ENCODE peak calls at places on chromosomes 1 and 21, in seven cellular contexts. N is GM03348; Y is activated T-helper 1 cell treated with anti-CD3 and anti-CD28 coated beads, Interleukin-12 subunit alpha, Interleukin-12 subunit beta, Interleukin-2, Interleukin-4 antibody, amounts not matched to agents 30 ng/mL and 10 ng/mL and 1 ng/mL, durations not matched to agents 14 hours and 24 hours and 36 hours; W is naive thymus-derived CD8-positive, alpha-beta T cell; P is GM12865; A is HEK293T; T is B cell. U is an unnamed sample.

GRCh38 chr1:206925116-206925736 is 3.5 kb upstream of the FCMR start:
- DNase-seq in T (no peak), P (peak; percentile 97), N (no peak), Y (peak; percentile 36), W (peak; percentile 47), A (no peak), U (peak; percentile 65)

GRCh38 chr1:228014235-228014930 is 7.6 kb downstream of the WNT3A start:
- DNase-seq in W (no peak), Y (no peak), P (no peak), N (no peak), T (no peak), A (peak; percentile 18), U (no peak)

GRCh38 chr1:229556551-229556950 is 2.0 kb downstream of the ABCB10 start:
- DNase-seq in Y (no peak), P (no peak), A (no peak), T (no peak), N (no peak), W (no peak), U (no peak)

GRCh38 chr1:117067528-117068370 is 7.6 kb downstream of the TTF2 start:
- DNase-seq in N (peak; percentile 75), P (peak; percentile 67), W (peak; percentile 10), A (peak; percentile 66), T (peak; percentile 34), Y (peak; percentile 15), U (peak; percentile 49)

GRCh38 chr1:208270679-208271111 is 26.5 kb upstream of the PLXNA2 start:
- DNase-seq in P (no peak), W (no peak), Y (no peak), N (no peak), A (no peak), T (no peak), U (no peak)

GRCh38 chr21:35249636-35250035 is 200.5 kb upstream of the RUNX1 start:
- DNase-seq in P (no peak), Y (no peak), W (no peak), N (no peak), T (no peak), A (no peak), U (no peak)

GRCh38 chr1:112114540-112114939 is 125.1 kb upstream of the KCND3 start:
- DNase-seq in W (no peak), P (peak; percentile 1), Y (no peak), A (no peak), T (no peak), N (no peak), U (no peak)

GRCh38 chr1:155553349-155553748 is 9.3 kb downstream of the ASH1L start:
- DNase-seq in Y (no peak), W (no peak), A (no peak), T (no peak), N (no peak), P (no peak), U (no peak)

GRCh38 chr1:11731719-11732283 is 4.1 kb upstream of the AGTRAP start:
- DNase-seq in A (no peak), P (no peak), T (peak; percentile 54), N (peak; percentile 91), Y (no peak), W (peak; percentile 43), U (peak; percentile 44)

GRCh38 chr1:2823921-2824660 is 22.6 kb upstream of the TTC34 start:
- DNase-seq in A (no peak), N (no peak), W (no peak), T (no peak), P (no peak), Y (no peak), U (no peak)

GRCh38 chr1:215526147-215526845 is 40.8 kb upstream of the KCTD3 start:
- DNase-seq in P (peak; percentile 61), T (no peak), Y (no peak), W (no peak), A (peak; percentile 39), N (peak; percentile 46), U (no peak)

GRCh38 chr21:33070921-33071877 is 1.3 kb downstream of the OLIG1 start:
- DNase-seq in A (no peak), T (peak; percentile 35), N (peak; percentile 14), P (no peak), Y (no peak), W (no peak), U (no peak)

GRCh38 chr1:217186664-217187063 is 444.2 kb downstream of the GPATCH2 start:
- DNase-seq in T (no peak), W (no peak), N (no peak), P (no peak), A (no peak), Y (no peak), U (no peak)

GRCh38 chr1:114468710-114469468 is 42.1 kb downstream of the TRIM33 start:
- DNase-seq in A (no peak), P (peak; percentile 36), W (no peak), T (no peak), Y (no peak), N (no peak), U (no peak)

GRCh38 chr1:150321826-150322166 is 463 bp downstream of the PRPF3 start:
- DNase-seq in N (peak; percentile 11), W (peak; percentile 5), A (no peak), P (no peak), T (no peak), Y (no peak), U (peak; percentile 14)

U was measured in activated CD4-positive, alpha-beta T cell treated with anti-CD3 and anti-CD28 coated beads, Interleukin-2, amount 10 ng/mL, durations not matched to agents 7 days and 5 days.